ENCODE peak calls at places on chromosomes 1 and 21, in four cellular contexts. C is HepG2, Z is uterus, B is ascending aorta. H is an unnamed sample. For H3K36me3, the result is how much of the 10 kb centered on the place peaks cover.

GRCh38 chr1:203454986-203455471 is 20.6 kb upstream of the PRELP start:
- DNase-seq in C (no peak), Z (no peak), B (no peak), H (no peak)

GRCh38 chr1:209927466-209927865 is 10.6 kb upstream of the SYT14 start:
- DNase-seq in Z (no peak), C (no peak), B (no peak), H (no peak)

GRCh38 chr1:11653616-11654570 is at the start of gene FBXO2:
- DNase-seq in B (no peak), C (no peak), Z (no peak), H (no peak)

GRCh38 chr1:79847715-79848114 is 841.2 kb upstream of the ADGRL4 start:
- DNase-seq in C (no peak), Z (no peak), B (no peak), H (no peak)

GRCh38 chr1:152912900-152913299 is 4.6 kb downstream of the IVL start:
- DNase-seq in Z (no peak), C (no peak), B (no peak), H (no peak)

GRCh38 chr21:39788383-39788782 is 43.4 kb downstream of the IGSF5 start:
- DNase-seq in C (peak), B (peak), Z (peak), H (peak)

GRCh38 chr1:108708726-108709660 is 3.7 kb upstream of the FNDC7 start:
- DNase-seq in C (no peak), Z (no peak), B (no peak), H (no peak)

GRCh38 chr1:157137051-157137772 is 983 bp downstream of the ETV3 start:
- DNase-seq in C (no peak), Z (no peak), B (no peak), H (no peak)

GRCh38 chr1:39839651-39840050 is 43.7 kb downstream of the TRIT1 start:
- DNase-seq in C (no peak), B (no peak), Z (no peak), H (no peak)

GRCh38 chr1:107545056-107545597 is 404.3 kb downstream of the NTNG1 start:
- DNase-seq in Z (no peak), B (no peak), C (no peak), H (no peak)

GRCh38 chr1:21955474-21956281 is 18.6 kb upstream of the HSPG2 start:
- DNase-seq in Z (no peak), C (no peak), B (no peak), H (no peak)

GRCh38 chr1:116766616-116767469 is 12.6 kb downstream of the CD2 start:
- DNase-seq in Z (no peak), C (no peak), B (no peak), H (no peak)

GRCh38 chr1:204131978-204132377 is 19.9 kb downstream of the ETNK2 start:
- DNase-seq in Z (no peak), C (no peak), B (no peak), H (no peak)

GRCh38 chr1:229272164-229273158 is 1.6 kb downstream of the RAB4A start:
- DNase-seq in Z (no peak), B (no peak), C (no peak), H (no peak)

GRCh38 chr1:29253180-29253579 is 16.9 kb downstream of the PTPRU start:
- DNase-seq in C (no peak), B (no peak), Z (no peak), H (no peak)

GRCh38 chr1:202662081-202662480 is 48.2 kb downstream of the SYT2 start:
- DNase-seq in B (no peak), Z (no peak), C (no peak), H (no peak)

GRCh38 chr21:41316641-41317392 is at the start of gene FAM3B:
- DNase-seq in Z (no peak), C (no peak), B (no peak), H (no peak)

GRCh38 chr1:20685099-20685662 is 24.0 kb upstream of the DDOST start:
- DNase-seq in B (no peak), Z (peak), C (no peak), H (no peak)

GRCh38 chr1:109542657-109543056 is 3.0 kb downstream of the GPR61 start:
- DNase-seq in Z (no peak), C (no peak), B (no peak), H (no peak)

GRCh38 chr1:117608213-117608612 is 2.4 kb downstream of the TENT5C start:
- DNase-seq in Z (no peak), C (no peak), B (peak), H (no peak)

GRCh38 chr1:118115567-118116272 is 69.3 kb downstream of the SPAG17 start:
- DNase-seq in C (no peak), Z (no peak), B (no peak), H (no peak)

GRCh38 chr1:175742790-175743459 is 470 bp downstream of the TNR start:
- DNase-seq in C (peak), Z (no peak), B (no peak), H (peak)

GRCh38 chr1:13505020-13505419 is 8.8 kb downstream of the LRRC38 start:
- DNase-seq in C (no peak), Z (no peak), B (no peak), H (no peak)

GRCh38 chr1:58899581-58900271 is 115.9 kb upstream of the JUN start:
- DNase-seq in C (no peak), Z (no peak), B (no peak), H (no peak)

GRCh38 chr1:117046781-117047180 is 13.3 kb upstream of the TTF2 start:
- DNase-seq in Z (no peak), C (no peak), B (no peak), H (no peak)

GRCh38 chr1:209246660-209247059 is 336.9 kb upstream of the CAMK1G start:
- DNase-seq in Z (no peak), B (no peak), C (no peak), H (no peak)

GRCh38 chr1:15218287-15219279 is 28.4 kb upstream of the FHAD1 start:
- DNase-seq in Z (peak), C (no peak), B (no peak), H (peak)

GRCh38 chr1:161872506-161872905 is 106.4 kb downstream of the ATF6 start:
- DNase-seq in C (no peak), Z (no peak), B (no peak), H (no peak)

GRCh38 chr1:43549921-43550597 is 19.4 kb downstream of the PTPRF start:
- DNase-seq in C (no peak), Z (peak), B (no peak), H (peak)

GRCh38 chr1:53799141-53799540 is 39.0 kb downstream of the NDC1 start:
- DNase-seq in Z (no peak), B (no peak), C (peak), H (no peak)

GRCh38 chr1:158930504-158930903 is 848 bp upstream of the PYHIN1 start:
- DNase-seq in Z (no peak), B (no peak), C (no peak), H (no peak)

DNA sequence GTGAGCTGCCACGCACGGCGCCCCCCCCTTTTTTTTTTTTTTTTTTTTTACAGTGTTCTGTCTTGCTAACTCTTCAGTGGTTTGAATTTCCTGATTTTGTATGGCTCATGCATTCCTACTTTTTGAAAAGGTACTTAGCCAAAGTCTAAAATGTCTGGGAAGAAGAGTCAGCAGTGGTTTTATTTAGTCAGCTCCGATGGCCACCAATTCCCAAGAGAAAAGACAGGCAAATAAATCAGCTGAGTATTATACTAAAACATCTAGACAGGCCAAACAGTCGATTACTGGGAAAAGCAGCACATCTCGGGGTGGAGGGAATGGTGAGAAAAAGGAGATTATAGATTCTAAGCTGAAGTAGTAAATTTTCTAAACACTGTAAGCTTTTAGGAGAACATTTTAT is 192.5 kb upstream of the ZRANB2 start:
- DNase-seq in B (no peak), C (no peak), Z (no peak), H (no peak)
- H3K4me3 ChIP-seq in B (no peak), C (no peak), Z (no peak), H (no peak)

GRCh38 chr1:23597635-23598388 is 38.5 kb upstream of the ID3 start:
- DNase-seq in C (no peak), Z (no peak), B (no peak), H (no peak)
- H3K36me3 ChIP-seq in C (under half), Z (under half), B (under half), H (under half)

GRCh38 chr1:48232722-48233121 is 10.2 kb downstream of the SLC5A9 start:
- DNase-seq in B (no peak), Z (no peak), C (no peak), H (no peak)

GRCh38 chr1:48225579-48225978 is 3.1 kb downstream of the SLC5A9 start:
- DNase-seq in Z (no peak), C (no peak), B (no peak), H (no peak)

GRCh38 chr1:48229309-48229708 is 6.8 kb downstream of the SLC5A9 start:
- DNase-seq in C (no peak), Z (no peak), B (no peak), H (no peak)

GRCh38 chr1:48227165-48228013 is 4.9 kb downstream of the SLC5A9 start:
- DNase-seq in Z (no peak), B (no peak), C (no peak), H (no peak)

DNA sequence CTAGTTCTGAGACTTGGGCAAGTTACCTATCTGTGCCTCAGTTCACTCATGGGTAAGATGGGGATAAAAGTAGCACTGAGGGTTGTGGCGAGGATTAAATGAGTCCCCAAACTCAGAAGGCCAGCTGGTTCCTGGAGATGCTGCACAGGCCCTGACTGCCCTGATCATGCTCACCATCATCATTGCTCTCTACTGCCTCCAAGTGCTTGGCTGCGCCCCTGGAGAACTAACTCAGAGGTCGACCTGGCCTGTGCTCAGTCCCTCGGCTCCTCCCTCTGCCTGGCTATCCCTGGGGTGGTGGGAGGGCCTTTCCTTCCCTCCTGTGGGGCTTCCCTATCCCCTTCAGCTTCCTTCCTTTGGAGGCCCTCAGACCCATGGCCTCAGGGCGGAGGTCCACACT is 5.6 kb downstream of the SLC5A9 start:
- DNase-seq in B (no peak), C (peak), Z (no peak), H (no peak)
- TF ChIP-seq CTCF in B (no peak), C (peak), Z (no peak), H (peak)

GRCh38 chr1:160799641-160800040 is 3.7 kb downstream of the LY9 start:
- DNase-seq in Z (no peak), B (no peak), C (no peak), H (no peak)

GRCh38 chr1:160800645-160801408 is 4.9 kb downstream of the LY9 start:
- DNase-seq in B (no peak), Z (no peak), C (no peak), H (no peak)

GRCh38 chr1:160798439-160798838 is 2.5 kb downstream of the LY9 start:
- DNase-seq in B (no peak), C (no peak), Z (no peak), H (no peak)

GRCh38 chr1:160800142-160800541 is 4.2 kb downstream of the LY9 start:
- DNase-seq in Z (no peak), B (no peak), C (no peak), H (no peak)

DNA sequence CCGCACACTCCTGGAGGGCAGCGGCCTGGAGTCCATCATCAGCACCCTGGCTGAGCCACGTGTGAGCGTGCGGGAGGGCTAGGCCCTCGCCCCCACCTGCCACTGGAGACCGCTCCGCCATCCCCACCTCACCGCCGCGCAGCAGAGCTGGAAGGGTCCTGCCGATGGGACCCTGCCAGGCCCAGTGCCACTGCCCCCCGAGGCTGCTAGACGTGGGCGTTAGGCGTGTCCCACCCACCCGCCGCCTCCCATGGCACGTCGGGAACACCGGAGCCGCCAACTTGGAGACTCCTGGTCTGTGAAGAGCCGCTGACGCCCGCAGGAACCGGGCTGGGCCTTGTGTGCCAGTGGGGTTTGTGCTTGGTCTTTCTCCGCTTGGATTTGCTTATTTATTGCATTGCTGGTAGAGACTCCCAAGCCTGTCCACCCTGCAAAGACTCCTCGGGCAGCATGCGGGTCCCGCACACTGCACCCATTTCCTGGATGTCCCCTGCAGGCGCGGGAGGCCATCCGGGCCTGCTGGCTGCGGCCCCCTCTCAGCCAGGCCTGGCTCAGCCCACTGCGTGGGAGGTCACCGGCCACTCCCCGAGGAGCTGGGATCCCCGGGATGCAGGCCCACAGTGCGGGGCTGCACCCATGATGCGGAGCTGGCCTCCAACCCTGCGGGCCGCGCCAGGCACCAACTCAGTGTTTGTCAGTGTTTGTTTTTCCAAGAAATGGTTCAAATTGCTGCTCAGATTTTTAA is 6.0 kb downstream of the LY9 start:
- DNase-seq in Z (no peak), C (no peak), B (no peak), H (no peak)
- H3K4me3 ChIP-seq in Z (no peak), C (no peak), B (no peak), H (no peak)

DNA sequence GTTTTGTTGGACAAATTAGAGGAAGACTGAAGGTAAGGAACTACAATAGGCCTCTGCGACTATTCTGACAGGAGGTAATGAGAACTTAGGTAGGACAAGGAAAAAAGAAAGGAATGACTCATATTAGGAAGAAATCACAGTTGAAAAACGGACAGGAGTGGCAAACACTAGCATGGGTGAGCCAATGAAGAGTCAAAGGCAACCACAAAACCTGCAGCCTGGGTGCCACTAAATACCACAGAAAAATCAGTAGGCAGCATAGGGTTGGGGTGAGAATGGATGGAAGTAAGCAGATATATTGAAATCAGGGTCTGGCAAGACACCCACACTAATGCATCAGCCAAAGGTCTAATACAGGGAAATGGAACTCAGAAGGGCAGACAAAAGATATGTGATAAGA is 10.0 kb downstream of the RBM34 start:
- DNase-seq in Z (no peak), B (no peak), C (no peak), H (no peak)
- H3K36me3 ChIP-seq in Z (under half), B (half or more), C (half or more), H (under half)

GRCh38 chr1:207059881-207060280 is 6.8 kb downstream of the PFKFB2 start:
- DNase-seq in C (no peak), Z (no peak), B (no peak), H (no peak)
- TF ChIP-seq CTCF in C (no peak), Z (no peak), B (no peak), H (no peak)

GRCh38 chr21:45250914-45251634 is 36.6 kb downstream of the POFUT2 start:
- DNase-seq in C (no peak), Z (no peak), B (no peak), H (no peak)

GRCh38 chr21:45249626-45250025 is 38.1 kb downstream of the POFUT2 start:
- DNase-seq in C (no peak), B (no peak), Z (no peak), H (no peak)

GRCh38 chr21:45248301-45248892 is 39.3 kb downstream of the POFUT2 start:
- DNase-seq in B (no peak), C (no peak), Z (no peak), H (no peak)

GRCh38 chr21:45250272-45250671 is 37.4 kb downstream of the POFUT2 start:
- DNase-seq in C (no peak), B (no peak), Z (no peak), H (no peak)

GRCh38 chr21:45248893-45249381 is 38.8 kb downstream of the POFUT2 start:
- DNase-seq in B (peak), Z (no peak), C (no peak), H (no peak)
- H3K4me3 ChIP-seq in B (peak), Z (peak), C (peak), H (no peak)

GRCh38 chr1:26627959-26628358 is 67.9 kb upstream of the ARID1A start:
- DNase-seq in C (no peak), Z (no peak), B (peak), H (no peak)
- H3K36me3 ChIP-seq in C (under half), Z (under half), B (under half), H (under half)

GRCh38 chr1:231416896-231417295 is 5.2 kb downstream of the EGLN1 start:
- DNase-seq in B (no peak), C (no peak), Z (no peak), H (no peak)

GRCh38 chr1:231410041-231410591 is 12.0 kb downstream of the EGLN1 start:
- DNase-seq in Z (no peak), C (no peak), B (no peak), H (no peak)

GRCh38 chr1:231414260-231415016 is 7.6 kb downstream of the EGLN1 start:
- DNase-seq in C (no peak), Z (no peak), B (no peak), H (no peak)

GRCh38 chr1:231415018-231415583 is 7.0 kb downstream of the EGLN1 start:
- DNase-seq in Z (no peak), B (no peak), C (no peak), H (no peak)

DNA sequence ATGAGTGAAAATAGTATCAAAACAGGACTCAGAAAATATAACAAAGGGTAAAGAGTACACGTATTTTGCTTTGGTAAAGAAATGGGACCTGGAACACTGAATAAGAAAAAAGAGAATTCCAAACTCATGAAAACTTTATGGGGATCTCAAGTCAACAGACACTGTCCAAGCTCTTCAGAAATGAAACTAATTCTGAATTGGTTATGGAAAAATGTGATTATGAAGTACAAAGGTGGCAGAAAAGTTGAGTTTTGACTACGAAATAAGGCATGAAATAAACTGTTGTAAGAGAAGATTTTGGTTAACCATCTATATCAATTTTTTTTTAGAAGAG is 8.4 kb downstream of the EGLN1 start:
- DNase-seq in Z (no peak), C (no peak), B (no peak), H (no peak)
- TF ChIP-seq CTCF in Z (no peak), C (no peak), B (no peak), H (no peak)